ENCODE peak calls at places on chromosomes 2 and 18, in nine cellular contexts. P is psoas muscle; T is lower lobe of right lung; W is IMR-90; J is brain microvascular endothelial cell; X is ovary; A is GM06990; Z is fibroblast of villous mesenchyme; E is CD8-positive, alpha-beta T cell. I is an unnamed sample.

GRCh38 chr2:197869030-197869429 is 64.6 kb downstream of the PLCL1 start:
- DNase-seq in P (no peak), T (no peak), W (no peak), J (no peak), X (no peak), A (no peak), Z (peak; percentile 10), E (no peak), I (no peak)

GRCh38 chr2:137964066-137964858 is at the start of gene HNMT:
- DNase-seq in P (peak; percentile 58), T (peak; percentile 53), W (peak; percentile 55), J (peak; percentile 55), X (peak; percentile 34), A (no peak), Z (peak; percentile 94), E (no peak), I (no peak)

GRCh38 chr2:161122772-161123530 is 37.3 kb upstream of the TANK start:
- DNase-seq in P (no peak), T (no peak), W (peak; percentile 93), J (peak; percentile 89), X (peak; percentile 52), A (no peak), Z (peak; percentile 91), E (no peak), I (no peak)

GRCh38 chr2:149617476-149617875 is 29.9 kb upstream of the MMADHC start:
- DNase-seq in P (no peak), T (no peak), W (peak; percentile 66), J (no peak), X (no peak), A (no peak), Z (no peak), E (no peak), I (no peak)

GRCh38 chr2:33107690-33108482 is 161.1 kb downstream of the LTBP1 start:
- DNase-seq in P (no peak), T (no peak), W (peak; percentile 37), J (no peak), X (no peak), A (no peak), Z (no peak), E (no peak), I (no peak)

GRCh38 chr2:203802277-203803045 is 65.1 kb upstream of the CTLA4 start:
- DNase-seq in P (no peak), T (no peak), W (peak; percentile 50), J (peak; percentile 91), X (no peak), A (no peak), Z (no peak), E (peak; percentile 10), I (no peak)

GRCh38 chr2:42569116-42569711 is 782 bp downstream of the MTA3 start:
- DNase-seq in P (peak; percentile 55), T (no peak), W (peak; percentile 12), J (peak; percentile 11), X (peak; percentile 68), A (peak; percentile 23), Z (peak; percentile 43), E (peak; percentile 7), I (peak; percentile 16)

GRCh38 chr18:13381907-13382682 is 163.5 kb downstream of the LDLRAD4 start:
- DNase-seq in P (peak; percentile 79), T (peak; percentile 84), W (peak; percentile 21), J (peak; percentile 77), X (peak; percentile 46), A (no peak), Z (peak; percentile 55), E (peak; percentile 43), I (peak; percentile 27)

GRCh38 chr2:218394298-218395089 is 5.2 kb upstream of the CTDSP1 start:
- DNase-seq in P (peak; percentile 63), T (peak; percentile 55), W (no peak), J (no peak), X (peak; percentile 65), A (no peak), Z (no peak), E (peak; percentile 9), I (peak; percentile 14)

DNA sequence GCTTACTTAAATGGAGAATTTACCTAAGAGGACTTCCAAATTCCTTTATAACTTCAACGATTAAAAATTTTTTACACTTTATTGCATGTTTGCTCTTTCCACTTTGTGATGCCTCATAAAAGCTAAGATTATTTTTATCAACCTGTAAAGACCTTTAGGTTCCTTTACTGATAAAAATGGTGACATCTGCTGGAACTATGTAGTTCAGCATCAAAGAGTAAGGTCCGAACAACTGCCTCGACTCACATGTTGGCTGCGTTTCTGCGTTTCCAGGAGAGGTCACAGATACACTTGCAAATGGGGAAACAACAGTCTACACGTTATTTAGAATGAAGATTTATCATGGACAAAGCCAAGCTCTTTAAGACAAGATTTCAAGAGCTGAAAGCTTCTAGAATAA is 18.8 kb upstream of the TMX3 start:
- DNase-seq in P (no peak), T (no peak), W (peak; percentile 26), J (no peak), X (no peak), A (no peak), Z (peak; percentile 19), E (no peak), I (no peak)
- TF ChIP-seq CTCF in P (no peak), T (no peak), W (no peak), J (peak; percentile 19), X (no peak), A (peak; percentile 5), Z (peak; percentile 5), E (no peak), I (no peak)

DNA sequence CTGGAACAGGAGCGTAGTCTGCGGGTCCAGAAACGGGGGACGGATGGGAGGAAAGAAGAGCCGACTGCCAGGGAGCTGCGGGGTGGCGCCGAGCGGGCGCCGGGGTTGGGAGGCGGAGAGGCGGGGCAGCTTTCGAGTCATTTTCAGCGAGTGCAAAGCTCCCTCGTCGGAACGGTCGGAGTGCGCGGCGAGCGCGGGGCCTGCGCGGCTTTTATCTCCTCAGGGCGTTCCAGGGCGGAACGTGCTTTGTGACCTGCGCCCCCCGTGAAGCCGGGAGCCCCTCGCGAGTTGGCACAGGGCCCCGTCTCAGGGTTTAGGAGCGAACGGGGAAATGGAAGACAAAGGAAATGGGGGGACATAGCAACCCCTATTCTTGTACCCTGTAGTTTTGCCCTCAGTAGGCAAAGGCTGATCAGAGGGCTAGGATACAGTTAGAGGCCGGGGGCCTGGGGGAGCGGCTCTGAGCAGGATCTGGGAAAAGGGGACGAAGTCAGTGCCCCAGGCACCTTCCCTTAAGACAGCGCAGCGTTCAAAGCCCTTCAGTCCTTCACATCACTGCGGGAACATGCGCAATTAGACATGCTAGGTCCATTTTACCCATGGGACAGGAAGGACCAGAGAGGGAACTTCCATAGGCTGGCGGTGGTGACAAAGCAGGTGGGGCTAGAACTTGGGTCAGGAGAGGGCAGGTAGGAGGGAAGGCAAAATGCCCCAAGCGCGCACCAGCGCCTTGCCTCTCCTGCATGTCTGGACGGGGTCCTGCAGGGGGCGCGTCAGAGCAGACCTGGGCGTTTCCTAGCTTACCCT is 60.1 kb upstream of the IL1RL1 start:
- DNase-seq in P (peak; percentile 80), T (peak; percentile 83), W (no peak), J (no peak), X (no peak), A (peak; percentile 28), Z (no peak), E (peak; percentile 63), I (no peak)
- H3K4me3 ChIP-seq in P (peak overlapping the region; percentile 55), T (peak overlapping the region; percentile 43), W (peak overlapping the region; percentile 40), J (peak overlapping the region; percentile 56), X (peak overlapping the region; percentile 27), A (no peak overlapping the region), Z (peak overlapping the region; percentile 31), E (peak overlapping the region; percentile 63), I (peak overlapping the region; percentile 13)

DNA sequence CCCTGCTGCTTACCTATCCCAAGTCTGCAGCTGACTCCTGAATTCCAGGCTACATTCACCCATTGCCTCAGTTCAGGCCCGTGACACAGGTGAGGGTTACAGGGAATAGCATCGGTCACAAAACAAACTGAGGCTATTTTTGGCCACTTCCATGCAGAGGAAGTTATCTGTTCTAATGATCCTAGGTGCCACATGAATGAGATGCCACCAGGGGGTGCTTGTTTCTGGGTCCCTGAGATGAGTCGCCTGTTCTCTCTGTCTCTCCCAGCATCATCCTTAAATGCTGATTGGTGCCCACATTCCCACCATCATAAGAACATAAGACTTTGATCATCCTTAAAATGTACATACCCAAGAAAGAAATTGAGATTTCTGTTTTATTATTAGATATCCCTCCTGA is 119.0 kb upstream of the CELF4 start:
- DNase-seq in P (no peak), T (no peak), W (no peak), J (no peak), X (no peak), A (no peak), Z (no peak), E (no peak), I (no peak)
- TF ChIP-seq CTCF in P (no peak), T (no peak), W (no peak), J (no peak), X (no peak), A (no peak), Z (no peak), E (no peak), I (no peak)

DNA sequence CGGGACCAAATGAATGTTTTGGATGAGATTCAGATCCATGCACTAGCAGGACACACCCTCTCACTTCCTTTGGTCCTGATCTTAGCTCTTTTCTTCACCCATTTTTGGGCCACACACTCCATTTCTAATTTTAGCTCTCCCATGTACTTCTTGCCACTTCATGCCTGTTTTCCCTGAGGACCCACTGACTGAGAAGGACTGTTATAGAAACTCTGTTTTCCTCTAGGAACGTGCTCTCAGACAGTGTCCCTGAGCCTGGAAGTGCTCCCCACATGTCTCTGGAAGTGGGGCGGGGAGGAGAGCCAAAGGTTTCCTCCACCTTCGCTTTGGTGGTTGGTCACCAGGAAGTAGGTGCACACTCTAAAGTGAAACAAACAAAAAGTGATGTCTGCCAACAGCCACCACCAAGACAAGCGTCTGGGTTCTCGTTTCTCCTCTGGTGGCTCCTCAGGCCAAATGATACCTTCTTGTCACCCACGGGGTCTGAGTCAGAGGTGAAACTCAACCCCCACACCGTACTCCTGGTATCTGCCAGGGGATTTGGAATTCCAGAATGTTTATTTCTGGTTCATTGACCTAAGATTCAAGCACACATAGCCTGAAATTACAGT is 74.7 kb downstream of the MERTK start:
- DNase-seq in P (no peak), T (no peak), W (no peak), J (no peak), X (no peak), A (peak; percentile 8), Z (no peak), E (no peak), I (no peak)
- H3K4me3 ChIP-seq in P (peak overlapping the region; percentile 0), T (no peak overlapping the region), W (no peak overlapping the region), J (no peak overlapping the region), X (no peak overlapping the region), A (no peak overlapping the region), Z (no peak overlapping the region), E (no peak overlapping the region), I (no peak overlapping the region)

DNA sequence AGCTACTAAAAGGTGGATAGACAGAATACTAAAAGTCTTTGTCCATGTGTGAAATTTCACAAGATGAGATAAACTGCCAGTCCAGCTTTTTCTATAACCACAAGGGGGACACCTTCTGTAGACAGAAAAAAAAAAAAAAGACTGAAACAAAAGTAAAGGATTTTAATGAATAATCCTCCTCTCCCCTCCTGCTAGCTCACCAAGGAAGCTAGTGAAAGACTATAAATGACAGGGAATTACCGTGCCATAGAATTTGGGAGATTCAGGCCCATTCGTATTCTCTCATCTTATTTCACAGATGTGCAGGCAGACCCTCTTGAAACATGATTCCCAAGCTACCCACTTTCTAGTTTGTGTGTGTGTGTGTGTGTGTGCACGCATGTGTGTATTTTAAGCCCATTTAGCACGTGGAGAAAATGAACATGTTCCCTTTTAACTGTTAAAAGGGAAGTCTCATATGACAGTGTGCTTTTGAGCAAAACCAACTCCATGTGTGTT is 36.3 kb upstream of the SLC8A1 start:
- DNase-seq in P (no peak), T (no peak), W (peak; percentile 56), J (peak; percentile 41), X (no peak), A (no peak), Z (peak; percentile 55), E (no peak), I (no peak)
- TF ChIP-seq CTCF in P (peak; percentile 41), T (peak; percentile 39), W (peak; percentile 58), J (peak; percentile 53), X (no peak), A (peak; percentile 25), Z (peak; percentile 62), E (no peak), I (peak; percentile 40)

I was measured in tibial nerve.